ENCODE peak calls at places on chromosomes 12 and 14, in five cellular contexts. C, U, S, Y and K are unnamed samples.

GRCh38 chr12:94516985-94517384 is 57.3 kb upstream of the CEP83 start:
- DNase-seq in C (no peak), U (peak), S (peak), Y (peak), K (no peak)

GRCh38 chr12:90080616-90081015 is 372.0 kb upstream of the ATP2B1 start:
- DNase-seq in C (no peak), U (no peak), S (no peak), Y (no peak), K (no peak)

GRCh38 chr14:34971381-34971780 is 11.4 kb upstream of the SRP54 start:
- DNase-seq in C (no peak), U (no peak), S (no peak), Y (peak), K (no peak)

GRCh38 chr12:26273811-26274210 is 78.4 kb downstream of the SSPN start:
- DNase-seq in C (no peak), U (no peak), S (no peak), Y (no peak), K (no peak)

GRCh38 chr12:108980831-108981618 is 39.8 kb downstream of the SVOP start:
- DNase-seq in C (no peak), U (peak), S (peak), Y (peak), K (no peak)

GRCh38 chr12:108542320-108542719 is 18.7 kb downstream of the SART3 start:
- DNase-seq in C (no peak), U (no peak), S (no peak), Y (peak), K (no peak)

GRCh38 chr12:101598483-101598882 is 3.7 kb downstream of the MYBPC1 start:
- DNase-seq in C (no peak), U (no peak), S (no peak), Y (no peak), K (no peak)

GRCh38 chr12:89856431-89856830 is 147.8 kb upstream of the ATP2B1 start:
- DNase-seq in C (no peak), U (peak), S (peak), Y (peak), K (peak)

GRCh38 chr14:96204151-96205058 is at the start of gene BDKRB2:
- DNase-seq in C (no peak), U (peak), S (peak), Y (peak), K (peak)

GRCh38 chr12:113407931-113408585 is 4.4 kb upstream of the SDS start:
- DNase-seq in C (no peak), U (peak), S (peak), Y (peak), K (no peak)

GRCh38 chr14:90381011-90381790 is 15.6 kb upstream of the CALM1 start:
- DNase-seq in C (no peak), U (peak), S (no peak), Y (no peak), K (no peak)

GRCh38 chr14:81363746-81364400 is 36.3 kb downstream of the STON2 start:
- DNase-seq in C (no peak), U (no peak), S (peak), Y (no peak), K (no peak)

GRCh38 chr14:87615050-87615449 is 377.9 kb downstream of the GALC start:
- DNase-seq in C (no peak), U (no peak), S (no peak), Y (no peak), K (no peak)

GRCh38 chr12:100741084-100741711 is 53.4 kb upstream of the ANO4 start:
- DNase-seq in C (no peak), U (peak), S (peak), Y (no peak), K (peak)

GRCh38 chr12:19739195-19739776 is 300.0 kb downstream of the AEBP2 start:
- DNase-seq in C (no peak), U (peak), S (peak), Y (peak), K (peak)

GRCh38 chr12:9667403-9667802 is 2.1 kb upstream of the CLEC2D start:
- DNase-seq in C (no peak), U (no peak), S (no peak), Y (no peak), K (peak)

GRCh38 chr12:42673535-42673934 is 84.0 kb upstream of the PRICKLE1 start:
- DNase-seq in C (no peak), U (no peak), S (no peak), Y (no peak), K (no peak)

GRCh38 chr12:11431486-11431885 is 36.1 kb upstream of the PRB2 start:
- DNase-seq in C (no peak), U (no peak), S (no peak), Y (no peak), K (no peak)

GRCh38 chr12:24911284-24911791 is 37.6 kb downstream of the BCAT1 start:
- DNase-seq in C (no peak), U (peak), S (peak), Y (peak), K (no peak)

GRCh38 chr12:24555730-24556129 is 393.2 kb downstream of the BCAT1 start:
- DNase-seq in C (no peak), U (no peak), S (no peak), Y (no peak), K (no peak)

GRCh38 chr14:105043656-105044055 is 21.6 kb downstream of the GPR132 start:
- DNase-seq in C (no peak), U (no peak), S (no peak), Y (no peak), K (no peak)

GRCh38 chr12:46492471-46493351 is 120.1 kb upstream of the SLC38A2 start:
- DNase-seq in C (no peak), U (peak), S (peak), Y (peak), K (no peak)

GRCh38 chr14:100871234-100872186 is 32.0 kb downstream of the RTL1 start:
- DNase-seq in C (no peak), U (peak), S (peak), Y (peak), K (no peak)

GRCh38 chr12:69091447-69092022 is 147.8 kb upstream of the CPSF6 start:
- DNase-seq in C (no peak), U (no peak), S (no peak), Y (no peak), K (no peak)

GRCh38 chr12:110860833-110861291 is 14.1 kb downstream of the CCDC63 start:
- DNase-seq in C (no peak), U (no peak), S (no peak), Y (no peak), K (no peak)

GRCh38 chr12:76041406-76041805 is 9.8 kb upstream of the PHLDA1 start:
- DNase-seq in C (no peak), U (no peak), S (no peak), Y (no peak), K (no peak)

GRCh38 chr14:95057147-95057546 is 100.2 kb downstream of the DICER1 start:
- DNase-seq in C (no peak), U (no peak), S (no peak), Y (no peak), K (no peak)

DNA sequence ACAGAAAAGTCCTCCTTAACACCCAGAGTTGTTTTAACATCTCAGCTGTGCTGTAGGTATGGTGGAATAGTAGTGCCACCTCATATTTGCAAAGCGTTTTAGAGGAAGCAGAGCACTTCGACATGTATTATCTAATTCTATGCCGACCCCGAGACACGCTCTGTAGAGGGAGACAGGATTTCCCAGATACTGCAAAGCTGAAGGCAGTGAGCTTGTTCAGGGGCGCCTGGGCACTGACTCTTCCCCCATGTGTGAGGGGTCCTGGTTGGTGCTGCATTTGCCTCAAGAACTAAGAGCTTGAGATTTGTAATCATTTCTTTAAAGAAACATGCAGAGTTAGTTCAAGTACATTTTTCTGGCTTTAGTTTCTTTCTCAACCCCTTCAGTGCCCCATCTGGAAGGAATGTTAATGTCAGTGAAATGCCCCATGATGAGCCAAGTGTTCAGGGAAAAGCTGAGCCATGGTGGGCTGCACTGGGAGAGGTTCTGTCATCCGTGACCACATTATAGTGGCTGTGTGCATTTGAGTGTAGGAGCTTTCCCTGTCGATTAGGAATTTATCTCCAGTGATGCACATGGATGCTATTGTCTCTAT is 66.3 kb downstream of the MBIP start:
- DNase-seq in C (no peak), U (peak), S (no peak), Y (no peak), K (no peak)
- TF ChIP-seq CTCF in C (no peak), U (peak), S (peak), Y (peak), K (no peak)

GRCh38 chr12:122228092-122228491 is 2.2 kb upstream of the DIABLO start:
- DNase-seq in C (no peak), U (no peak), S (no peak), Y (no peak), K (no peak)
- TF ChIP-seq CTCF in C (no peak), U (no peak), S (no peak), Y (no peak), K (no peak)

GRCh38 chr12:91617830-91618229 is 435.2 kb upstream of the DCN start:
- DNase-seq in C (no peak), U (no peak), S (no peak), Y (no peak), K (no peak)

GRCh38 chr12:91618281-91618680 is 435.7 kb upstream of the DCN start:
- DNase-seq in C (no peak), U (no peak), S (no peak), Y (no peak), K (no peak)

GRCh38 chr12:91622981-91623380 is 440.4 kb upstream of the DCN start:
- DNase-seq in C (no peak), U (no peak), S (no peak), Y (no peak), K (no peak)

GRCh38 chr12:91620422-91620821 is 437.8 kb upstream of the DCN start:
- DNase-seq in C (no peak), U (no peak), S (no peak), Y (no peak), K (no peak)

DNA sequence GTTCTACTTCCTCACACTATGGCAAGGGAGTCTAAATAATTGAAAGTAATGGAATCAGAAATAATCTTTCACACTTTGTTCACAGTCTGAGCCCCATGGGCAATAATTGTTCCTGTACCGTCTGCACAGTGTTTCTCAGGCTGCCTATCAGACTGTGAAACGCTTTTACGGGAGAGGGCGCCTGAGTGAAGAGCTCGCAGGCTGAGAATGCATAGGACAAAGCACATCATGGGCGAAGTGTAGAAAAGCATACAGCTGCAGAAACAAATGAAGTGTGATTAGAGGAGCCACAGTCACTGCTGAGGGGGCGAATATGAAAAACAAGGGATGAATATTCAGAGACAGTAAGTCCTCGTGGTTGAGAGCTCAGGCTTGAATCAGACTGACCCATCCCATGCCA is 438.3 kb upstream of the DCN start:
- DNase-seq in C (no peak), U (peak), S (peak), Y (peak), K (no peak)
- TF ChIP-seq CTCF in C (no peak), U (peak), S (peak), Y (no peak), K (no peak)

DNA sequence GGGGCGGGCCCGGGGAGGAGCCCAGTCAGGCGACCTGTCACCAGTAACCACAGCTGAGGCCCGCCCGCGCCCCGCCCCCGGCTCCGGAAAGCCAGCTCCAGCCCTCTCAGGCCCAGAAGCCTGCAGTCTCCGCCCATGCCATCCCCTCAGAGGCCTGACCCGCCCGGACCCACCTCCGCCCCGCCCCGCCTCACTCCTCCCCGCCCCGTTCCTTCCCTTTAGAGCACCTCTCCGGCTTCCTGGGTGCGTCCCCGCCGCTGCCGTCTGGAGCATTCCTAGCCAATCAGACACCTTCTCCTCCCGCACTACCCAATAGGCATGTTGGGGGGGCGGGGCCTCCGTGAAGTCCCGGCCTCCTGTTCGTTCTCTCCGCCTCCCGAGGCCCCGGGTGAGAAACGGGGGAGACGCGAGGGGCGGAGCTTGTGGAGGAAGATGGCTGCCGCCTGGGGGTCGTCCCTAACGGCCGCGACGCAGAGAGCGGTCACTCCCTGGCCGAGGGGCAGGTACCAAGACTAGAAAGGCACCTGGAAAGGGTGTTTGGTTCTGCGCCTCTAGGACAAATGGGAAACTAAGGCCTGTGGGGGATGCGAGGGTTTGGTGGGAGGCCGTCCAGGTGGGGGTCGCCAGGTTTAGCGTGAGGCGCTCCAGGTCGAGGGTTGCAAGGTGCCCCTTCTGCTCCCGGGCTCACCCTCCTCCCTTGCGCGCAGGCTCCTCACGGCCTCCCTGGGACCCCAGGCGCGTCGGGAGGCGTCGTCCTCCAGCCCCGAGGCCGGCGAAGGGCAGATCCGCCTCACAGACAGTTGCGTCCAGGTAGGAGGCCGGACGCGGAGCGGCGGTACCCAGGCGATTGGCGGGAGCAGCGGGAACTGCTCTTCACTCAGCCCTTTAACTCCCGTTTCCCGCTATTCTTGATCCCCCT is at the start of gene ISCA2:
- DNase-seq in C (peak), U (peak), S (peak), Y (peak), K (peak)
- TF ChIP-seq CTCF in C (no peak), U (no peak), S (no peak), Y (no peak), K (no peak)

GRCh38 chr14:36975834-36976233 is 196.6 kb downstream of the SLC25A21 start:
- DNase-seq in C (no peak), U (peak), S (no peak), Y (no peak), K (no peak)
- TF ChIP-seq CTCF in C (no peak), U (peak), S (no peak), Y (no peak), K (no peak)

GRCh38 chr14:24309538-24310386 is at the start of gene LTB4R2:
- DNase-seq in C (no peak), U (no peak), S (no peak), Y (no peak), K (no peak)

GRCh38 chr14:24307575-24308341 is at the start of gene CIDEB:
- DNase-seq in C (no peak), U (peak), S (peak), Y (peak), K (peak)

GRCh38 chr14:24310387-24310665 is 386 bp downstream of the LTB4R2 start:
- DNase-seq in C (no peak), U (no peak), S (no peak), Y (no peak), K (no peak)

GRCh38 chr14:24307156-24307574 is 612 bp downstream of the CIDEB start:
- DNase-seq in C (no peak), U (no peak), S (no peak), Y (no peak), K (no peak)

GRCh38 chr14:24308342-24309124 is 756 bp upstream of the CIDEB start:
- DNase-seq in C (no peak), U (no peak), S (no peak), Y (no peak), K (no peak)
- TF ChIP-seq CTCF in C (no peak), U (no peak), S (no peak), Y (no peak), K (peak)

DNA sequence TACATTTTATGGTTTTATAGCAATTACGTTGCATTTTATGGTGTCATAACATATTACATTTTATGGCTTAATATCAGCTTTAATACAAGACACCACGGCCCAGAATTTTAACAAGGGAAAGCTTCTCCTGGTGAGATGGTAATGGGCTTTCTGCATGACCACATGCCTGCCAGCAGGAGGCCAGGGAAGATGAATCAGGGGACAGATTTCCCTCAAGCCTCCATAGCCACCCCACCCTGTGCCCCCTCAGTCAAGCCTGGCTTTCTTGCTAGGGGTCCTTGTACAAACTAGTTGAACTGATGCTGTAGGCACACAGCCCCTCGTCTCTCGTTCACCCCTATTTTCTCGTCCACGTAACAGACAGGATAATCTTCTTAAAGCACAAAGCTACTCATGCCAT is 56.6 kb downstream of the HSPB8 start:
- DNase-seq in C (no peak), U (no peak), S (no peak), Y (no peak), K (no peak)
- TF ChIP-seq CTCF in C (no peak), U (no peak), S (peak), Y (no peak), K (no peak)

GRCh38 chr14:68362841-68363240 is 430.0 kb downstream of the ZFP36L1 start:
- DNase-seq in C (no peak), U (no peak), S (no peak), Y (no peak), K (no peak)

GRCh38 chr14:68365228-68365627 is 427.6 kb downstream of the ZFP36L1 start:
- DNase-seq in C (no peak), U (peak), S (peak), Y (peak), K (no peak)

GRCh38 chr14:68364823-68365222 is 428.0 kb downstream of the ZFP36L1 start:
- DNase-seq in C (no peak), U (peak), S (no peak), Y (no peak), K (no peak)

GRCh38 chr14:68363841-68364711 is 428.8 kb downstream of the ZFP36L1 start:
- DNase-seq in C (no peak), U (peak), S (peak), Y (no peak), K (no peak)

GRCh38 chr14:68363401-68363800 is 429.5 kb downstream of the ZFP36L1 start:
- DNase-seq in C (no peak), U (peak), S (no peak), Y (no peak), K (no peak)
- TF ChIP-seq CTCF in C (no peak), U (peak), S (no peak), Y (no peak), K (no peak)

DNA sequence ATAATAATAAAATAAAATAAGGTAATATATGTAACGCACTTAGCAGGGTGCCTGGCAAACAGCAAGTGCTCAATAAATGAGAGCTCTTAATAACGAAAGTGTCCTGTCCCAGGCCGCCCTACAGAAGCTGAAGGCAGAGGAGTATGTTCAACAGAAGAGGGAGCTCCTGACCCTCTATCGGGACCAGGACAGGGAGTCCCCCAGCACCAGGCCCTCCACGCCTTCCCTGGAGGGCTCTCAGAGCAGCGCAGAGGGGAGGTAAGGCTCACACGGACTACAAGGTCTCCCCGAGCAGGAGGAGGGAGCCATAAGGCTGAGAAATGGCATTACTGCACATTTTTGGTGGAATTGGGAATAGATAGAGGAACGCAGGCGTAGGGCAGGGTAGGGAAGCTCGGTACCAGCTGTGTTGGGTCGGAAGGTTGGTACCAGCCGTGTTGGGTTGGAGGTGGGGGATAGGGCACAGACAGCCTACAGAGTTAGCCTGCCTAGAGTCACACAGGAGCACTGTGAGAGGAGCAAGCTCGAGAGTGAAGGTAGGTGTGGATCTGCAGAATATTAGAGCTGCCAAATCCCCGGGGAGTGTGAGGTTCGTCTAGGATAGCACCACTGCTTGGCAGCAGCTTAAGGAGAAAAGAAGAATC is 15.4 kb downstream of the TNFRSF1A start:
- DNase-seq in C (no peak), U (peak), S (peak), Y (peak), K (no peak)
- TF ChIP-seq CTCF in C (no peak), U (peak), S (peak), Y (peak), K (peak)

GRCh38 chr12:31589896-31590729 is 823 bp downstream of the DENND5B start:
- DNase-seq in C (no peak), U (peak), S (peak), Y (peak), K (peak)
- TF ChIP-seq CTCF in C (no peak), U (no peak), S (no peak), Y (no peak), K (peak)